ENCODE peak calls at places on chromosomes 16 and 17, in ten cellular contexts. One of them, this sample, is unnamed.

GRCh38 chr16:57508084-57508425 is 21.8 kb upstream of the DOK4 start:
- DNase-seq in endodermal cell: no peak
- DNase-seq in mesothelial cell of epicardium: no peak
- DNase-seq in HFFc6: no peak
- DNase-seq in Peyer's patch: no peak
- DNase-seq in RWPE1: no peak
- DNase-seq in epithelial cell of esophagus: no peak
- DNase-seq in GM06990: no peak
- DNase-seq in pancreas: no peak
- DNase-seq in AG10803: no peak
- DNase-seq in this sample: no peak

GRCh38 chr17:72943826-72944689 is 148.4 kb downstream of the SLC39A11 start:
- DNase-seq in endodermal cell: no peak
- DNase-seq in mesothelial cell of epicardium: no peak
- DNase-seq in HFFc6: no peak
- DNase-seq in Peyer's patch: no peak
- DNase-seq in RWPE1: no peak
- DNase-seq in epithelial cell of esophagus: no peak
- DNase-seq in GM06990: no peak
- DNase-seq in pancreas: no peak
- DNase-seq in AG10803: no peak
- DNase-seq in this sample: no peak

GRCh38 chr17:18229771-18230170 is 4.3 kb downstream of the LLGL1 start:
- DNase-seq in endodermal cell: no peak
- DNase-seq in mesothelial cell of epicardium: no peak
- DNase-seq in HFFc6: no peak
- DNase-seq in Peyer's patch: no peak
- DNase-seq in RWPE1: no peak
- DNase-seq in epithelial cell of esophagus: no peak
- DNase-seq in GM06990: no peak
- DNase-seq in pancreas: no peak
- DNase-seq in AG10803: no peak
- DNase-seq in this sample: no peak

GRCh38 chr17:64580384-64581307 is 73.9 kb downstream of the CEP95 start:
- DNase-seq in endodermal cell: no peak
- DNase-seq in mesothelial cell of epicardium: no peak
- DNase-seq in HFFc6: peak
- DNase-seq in Peyer's patch: no peak
- DNase-seq in RWPE1: no peak
- DNase-seq in epithelial cell of esophagus: no peak
- DNase-seq in GM06990: no peak
- DNase-seq in pancreas: no peak
- DNase-seq in AG10803: peak
- DNase-seq in this sample: no peak

GRCh38 chr16:66416981-66417700 is 10.0 kb upstream of the BEAN1 start:
- DNase-seq in endodermal cell: no peak
- DNase-seq in mesothelial cell of epicardium: no peak
- DNase-seq in HFFc6: peak
- DNase-seq in Peyer's patch: no peak
- DNase-seq in RWPE1: no peak
- DNase-seq in epithelial cell of esophagus: peak
- DNase-seq in GM06990: no peak
- DNase-seq in pancreas: no peak
- DNase-seq in AG10803: peak
- DNase-seq in this sample: no peak

GRCh38 chr16:85667841-85668413 is 20.8 kb downstream of the GINS2 start:
- DNase-seq in endodermal cell: no peak
- DNase-seq in mesothelial cell of epicardium: no peak
- DNase-seq in HFFc6: no peak
- DNase-seq in Peyer's patch: peak
- DNase-seq in RWPE1: no peak
- DNase-seq in epithelial cell of esophagus: no peak
- DNase-seq in GM06990: no peak
- DNase-seq in pancreas: no peak
- DNase-seq in AG10803: no peak
- DNase-seq in this sample: no peak

GRCh38 chr17:28750178-28751047 is 6.6 kb downstream of the TRAF4 start:
- DNase-seq in endodermal cell: peak
- DNase-seq in mesothelial cell of epicardium: peak
- DNase-seq in HFFc6: peak
- DNase-seq in Peyer's patch: peak
- DNase-seq in RWPE1: peak
- DNase-seq in epithelial cell of esophagus: peak
- DNase-seq in GM06990: peak
- DNase-seq in pancreas: peak
- DNase-seq in AG10803: peak
- DNase-seq in this sample: peak

GRCh38 chr17:60161598-60162330 is 12.0 kb downstream of the CA4 start:
- DNase-seq in endodermal cell: peak
- DNase-seq in mesothelial cell of epicardium: no peak
- DNase-seq in HFFc6: no peak
- DNase-seq in Peyer's patch: no peak
- DNase-seq in RWPE1: no peak
- DNase-seq in epithelial cell of esophagus: no peak
- DNase-seq in GM06990: no peak
- DNase-seq in pancreas: no peak
- DNase-seq in AG10803: no peak
- DNase-seq in this sample: no peak

GRCh38 chr17:17104494-17104893 is 62.2 kb downstream of the MPRIP start:
- DNase-seq in endodermal cell: no peak
- DNase-seq in mesothelial cell of epicardium: no peak
- DNase-seq in HFFc6: no peak
- DNase-seq in Peyer's patch: peak
- DNase-seq in RWPE1: no peak
- DNase-seq in epithelial cell of esophagus: no peak
- DNase-seq in GM06990: no peak
- DNase-seq in pancreas: no peak
- DNase-seq in AG10803: no peak
- DNase-seq in this sample: no peak

GRCh38 chr16:83532634-83533033 is 275.1 kb upstream of the HSBP1 start:
- DNase-seq in endodermal cell: no peak
- DNase-seq in mesothelial cell of epicardium: no peak
- DNase-seq in HFFc6: no peak
- DNase-seq in Peyer's patch: no peak
- DNase-seq in RWPE1: no peak
- DNase-seq in epithelial cell of esophagus: no peak
- DNase-seq in GM06990: no peak
- DNase-seq in pancreas: no peak
- DNase-seq in AG10803: no peak
- DNase-seq in this sample: no peak

GRCh38 chr17:45929344-45929743 is 35.0 kb downstream of the MAPT start:
- DNase-seq in endodermal cell: no peak
- DNase-seq in mesothelial cell of epicardium: no peak
- DNase-seq in HFFc6: no peak
- DNase-seq in Peyer's patch: no peak
- DNase-seq in RWPE1: no peak
- DNase-seq in epithelial cell of esophagus: no peak
- DNase-seq in GM06990: no peak
- DNase-seq in pancreas: no peak
- DNase-seq in AG10803: no peak
- DNase-seq in this sample: no peak

GRCh38 chr16:85209526-85210121 is 97.4 kb upstream of the CIBAR2 start:
- DNase-seq in endodermal cell: no peak
- DNase-seq in mesothelial cell of epicardium: no peak
- DNase-seq in HFFc6: no peak
- DNase-seq in Peyer's patch: peak
- DNase-seq in RWPE1: no peak
- DNase-seq in epithelial cell of esophagus: no peak
- DNase-seq in GM06990: no peak
- DNase-seq in pancreas: peak
- DNase-seq in AG10803: no peak
- DNase-seq in this sample: no peak

GRCh38 chr17:59377410-59377809 is 46.0 kb downstream of the YPEL2 start:
- DNase-seq in endodermal cell: no peak
- DNase-seq in mesothelial cell of epicardium: no peak
- DNase-seq in HFFc6: no peak
- DNase-seq in Peyer's patch: no peak
- DNase-seq in RWPE1: no peak
- DNase-seq in epithelial cell of esophagus: no peak
- DNase-seq in GM06990: no peak
- DNase-seq in pancreas: no peak
- DNase-seq in AG10803: peak
- DNase-seq in this sample: no peak

GRCh38 chr16:79261461-79261860 is 339.1 kb downstream of the MAF start:
- DNase-seq in endodermal cell: peak
- DNase-seq in mesothelial cell of epicardium: no peak
- DNase-seq in HFFc6: no peak
- DNase-seq in Peyer's patch: peak
- DNase-seq in RWPE1: no peak
- DNase-seq in epithelial cell of esophagus: no peak
- DNase-seq in GM06990: no peak
- DNase-seq in pancreas: no peak
- DNase-seq in AG10803: no peak
- DNase-seq in this sample: no peak

DNA sequence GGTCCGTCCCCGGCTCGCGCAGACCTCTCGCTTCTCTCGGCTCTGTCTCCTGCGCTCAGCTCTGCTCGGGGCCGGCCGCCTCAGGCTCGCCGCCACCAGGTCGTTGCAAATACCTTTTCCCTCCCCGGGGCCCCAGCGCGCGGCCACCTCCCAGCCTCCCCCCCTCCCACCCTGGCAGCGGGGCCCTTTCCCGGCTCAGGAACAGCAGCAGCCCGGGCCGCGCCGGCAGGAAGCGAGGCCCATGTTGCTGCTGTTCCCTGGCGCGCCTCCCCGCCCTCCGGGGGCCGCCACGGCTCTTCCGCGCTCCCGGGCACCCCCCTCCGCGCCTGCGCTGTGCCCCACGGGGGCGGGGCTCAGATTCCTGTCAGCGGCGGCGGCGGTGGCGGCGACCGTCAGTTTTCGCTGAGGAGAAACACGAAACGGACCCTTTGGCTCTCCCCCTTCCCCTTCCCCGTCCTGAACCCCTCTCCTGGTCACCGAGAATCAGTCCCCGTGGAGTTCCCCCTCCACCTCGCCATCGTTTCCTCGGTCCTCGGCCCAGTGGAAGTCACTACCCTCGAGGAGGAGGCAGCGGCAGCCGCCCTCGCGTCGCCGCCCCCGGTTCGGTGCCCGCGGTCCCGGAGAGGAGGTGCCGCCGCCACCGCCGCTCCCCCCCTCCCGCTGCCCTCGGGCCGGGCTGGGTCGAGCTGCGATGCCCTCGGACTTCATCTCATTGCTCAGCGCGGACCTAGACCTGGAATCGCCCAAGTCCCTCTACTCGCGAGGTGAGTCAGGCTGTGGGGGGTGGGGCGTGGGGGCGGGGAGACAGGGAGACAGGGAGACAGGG is at the start of gene NFAT5:
- DNase-seq in endodermal cell: peak
- DNase-seq in mesothelial cell of epicardium: peak
- DNase-seq in HFFc6: peak
- DNase-seq in Peyer's patch: peak
- DNase-seq in RWPE1: peak
- DNase-seq in epithelial cell of esophagus: peak
- DNase-seq in GM06990: peak
- DNase-seq in pancreas: peak
- DNase-seq in AG10803: peak
- DNase-seq in this sample: peak
- TF ChIP-seq CTCF in endodermal cell: peak
- TF ChIP-seq CTCF in mesothelial cell of epicardium: no peak
- TF ChIP-seq CTCF in HFFc6: peak
- TF ChIP-seq CTCF in Peyer's patch: no peak
- TF ChIP-seq CTCF in RWPE1: no peak
- TF ChIP-seq CTCF in epithelial cell of esophagus: no peak
- TF ChIP-seq CTCF in GM06990: no peak
- TF ChIP-seq CTCF in pancreas: no peak
- TF ChIP-seq CTCF in AG10803: no peak
- TF ChIP-seq CTCF in this sample: no peak

GRCh38 chr16:1961651-1962067 is 2.3 kb downstream of the NDUFB10 start:
- DNase-seq in endodermal cell: peak
- DNase-seq in mesothelial cell of epicardium: no peak
- DNase-seq in HFFc6: no peak
- DNase-seq in Peyer's patch: no peak
- DNase-seq in RWPE1: no peak
- DNase-seq in epithelial cell of esophagus: no peak
- DNase-seq in GM06990: peak
- DNase-seq in pancreas: no peak
- DNase-seq in AG10803: no peak
- DNase-seq in this sample: no peak

GRCh38 chr16:1965610-1966009 is 984 bp upstream of the RPS2 start:
- DNase-seq in endodermal cell: no peak
- DNase-seq in mesothelial cell of epicardium: no peak
- DNase-seq in HFFc6: no peak
- DNase-seq in Peyer's patch: no peak
- DNase-seq in RWPE1: no peak
- DNase-seq in epithelial cell of esophagus: no peak
- DNase-seq in GM06990: no peak
- DNase-seq in pancreas: no peak
- DNase-seq in AG10803: no peak
- DNase-seq in this sample: no peak

GRCh38 chr16:1966460-1966859 is at the start of gene RNF151:
- DNase-seq in endodermal cell: no peak
- DNase-seq in mesothelial cell of epicardium: no peak
- DNase-seq in HFFc6: no peak
- DNase-seq in Peyer's patch: no peak
- DNase-seq in RWPE1: no peak
- DNase-seq in epithelial cell of esophagus: no peak
- DNase-seq in GM06990: no peak
- DNase-seq in pancreas: no peak
- DNase-seq in AG10803: no peak
- DNase-seq in this sample: no peak

GRCh38 chr16:1964506-1965471 is at the start of gene RPS2:
- DNase-seq in endodermal cell: peak
- DNase-seq in mesothelial cell of epicardium: peak
- DNase-seq in HFFc6: peak
- DNase-seq in Peyer's patch: peak
- DNase-seq in RWPE1: peak
- DNase-seq in epithelial cell of esophagus: peak
- DNase-seq in GM06990: peak
- DNase-seq in pancreas: peak
- DNase-seq in AG10803: peak
- DNase-seq in this sample: peak

GRCh38 chr16:1964046-1964505 is 550 bp downstream of the RPS2 start:
- DNase-seq in endodermal cell: no peak
- DNase-seq in mesothelial cell of epicardium: no peak
- DNase-seq in HFFc6: no peak
- DNase-seq in Peyer's patch: peak
- DNase-seq in RWPE1: no peak
- DNase-seq in epithelial cell of esophagus: no peak
- DNase-seq in GM06990: peak
- DNase-seq in pancreas: no peak
- DNase-seq in AG10803: peak
- DNase-seq in this sample: no peak
- TF ChIP-seq CTCF in endodermal cell: peak
- TF ChIP-seq CTCF in mesothelial cell of epicardium: no peak
- TF ChIP-seq CTCF in HFFc6: no peak
- TF ChIP-seq CTCF in Peyer's patch: peak
- TF ChIP-seq CTCF in RWPE1: no peak
- TF ChIP-seq CTCF in epithelial cell of esophagus: no peak
- TF ChIP-seq CTCF in GM06990: peak
- TF ChIP-seq CTCF in pancreas: no peak
- TF ChIP-seq CTCF in AG10803: peak
- TF ChIP-seq CTCF in this sample: no peak

GRCh38 chr16:2486645-2487516 is 12.0 kb downstream of the TBC1D24 start:
- DNase-seq in endodermal cell: no peak
- DNase-seq in mesothelial cell of epicardium: no peak
- DNase-seq in HFFc6: peak
- DNase-seq in Peyer's patch: peak
- DNase-seq in RWPE1: no peak
- DNase-seq in epithelial cell of esophagus: peak
- DNase-seq in GM06990: peak
- DNase-seq in pancreas: no peak
- DNase-seq in AG10803: no peak
- DNase-seq in this sample: no peak
- TF ChIP-seq CTCF in endodermal cell: peak
- TF ChIP-seq CTCF in mesothelial cell of epicardium: no peak
- TF ChIP-seq CTCF in HFFc6: peak
- TF ChIP-seq CTCF in Peyer's patch: peak
- TF ChIP-seq CTCF in RWPE1: no peak
- TF ChIP-seq CTCF in epithelial cell of esophagus: peak
- TF ChIP-seq CTCF in GM06990: peak
- TF ChIP-seq CTCF in pancreas: no peak
- TF ChIP-seq CTCF in AG10803: no peak
- TF ChIP-seq CTCF in this sample: no peak

GRCh38 chr16:31134625-31135534 is 647 bp downstream of the PRSS8 start:
- DNase-seq in endodermal cell: peak
- DNase-seq in mesothelial cell of epicardium: no peak
- DNase-seq in HFFc6: no peak
- DNase-seq in Peyer's patch: peak
- DNase-seq in RWPE1: peak
- DNase-seq in epithelial cell of esophagus: peak
- DNase-seq in GM06990: no peak
- DNase-seq in pancreas: peak
- DNase-seq in AG10803: peak
- DNase-seq in this sample: no peak
- TF ChIP-seq CTCF in endodermal cell: peak
- TF ChIP-seq CTCF in mesothelial cell of epicardium: no peak
- TF ChIP-seq CTCF in HFFc6: no peak
- TF ChIP-seq CTCF in Peyer's patch: peak
- TF ChIP-seq CTCF in RWPE1: no peak
- TF ChIP-seq CTCF in epithelial cell of esophagus: peak
- TF ChIP-seq CTCF in GM06990: no peak
- TF ChIP-seq CTCF in pancreas: no peak
- TF ChIP-seq CTCF in AG10803: no peak
- TF ChIP-seq CTCF in this sample: no peak

This sample was measured in omental fat pad.